ENCODE peak calls at places on chromosome 7, in nine cellular contexts. Q, X, I, V, W, T, Z, Y and K are unnamed samples.

GRCh38 chr7:79452032-79452494 is 1.4 kb downstream of the MAGI2 start:
- DNase-seq in I (peak; percentile 79), X (no peak), W (peak; percentile 75), Y (peak; percentile 93), Q (peak; percentile 55), Z (peak; percentile 90), T (peak; percentile 82), V (peak; percentile 90), K (peak; percentile 80)

GRCh38 chr7:99086532-99086931 is 57.4 kb downstream of the SMURF1 start:
- DNase-seq in Q (no peak), I (no peak), X (no peak), W (no peak), T (no peak), Z (no peak), V (no peak), Y (no peak), K (no peak)

GRCh38 chr7:56115852-56116538 is at the start of gene NUPR2:
- DNase-seq in Q (no peak), X (no peak), Y (no peak), V (no peak), T (no peak), Z (no peak), W (no peak), I (no peak), K (no peak)

GRCh38 chr7:74351836-74352235 is 62.6 kb downstream of the CLIP2 start:
- DNase-seq in Y (no peak), V (no peak), W (no peak), Z (no peak), X (no peak), I (no peak), T (no peak), Q (no peak), K (no peak)

GRCh38 chr7:96952974-96953391 is 52.4 kb upstream of the DLX6 start:
- DNase-seq in V (no peak), I (no peak), Q (no peak), T (no peak), W (peak; percentile 31), X (no peak), Z (no peak), Y (no peak), K (no peak)

GRCh38 chr7:98130959-98131358 is 24.3 kb downstream of the LMTK2 start:
- DNase-seq in X (no peak), W (no peak), I (no peak), Q (no peak), V (no peak), Y (peak; percentile 28), Z (no peak), T (no peak), K (no peak)

GRCh38 chr7:106128846-106129245 is 16.7 kb upstream of the SYPL1 start:
- DNase-seq in Q (no peak), X (no peak), W (no peak), T (no peak), V (no peak), Y (no peak), Z (no peak), I (no peak), K (no peak)

GRCh38 chr7:96120445-96120844 is 201.5 kb downstream of the SLC25A13 start:
- DNase-seq in W (no peak), V (no peak), T (no peak), Q (no peak), X (no peak), Z (no peak), I (no peak), Y (no peak), K (no peak)

GRCh38 chr7:51276967-51277366 is 39.6 kb downstream of the COBL start:
- DNase-seq in Y (no peak), V (no peak), I (no peak), W (no peak), Q (no peak), Z (no peak), X (no peak), T (no peak), K (no peak)

GRCh38 chr7:157409753-157410727 is 73.2 kb downstream of the DNAJB6 start:
- DNase-seq in I (no peak), V (no peak), Z (no peak), Q (no peak), X (no peak), T (no peak), Y (no peak), W (no peak), K (no peak)

GRCh38 chr7:112596260-112596659 is 115.5 kb downstream of the LSMEM1 start:
- DNase-seq in T (no peak), Y (peak; percentile 84), Q (peak; percentile 71), Z (no peak), V (no peak), W (no peak), I (no peak), X (no peak), K (no peak)

GRCh38 chr7:105306160-105306784 is 82.4 kb downstream of the SRPK2 start:
- DNase-seq in Q (no peak), V (no peak), X (no peak), W (no peak), I (no peak), T (no peak), Y (peak; percentile 16), Z (no peak), K (no peak)

GRCh38 chr7:5636446-5636835 is 145.0 kb downstream of the RNF216 start:
- DNase-seq in Q (no peak), V (no peak), W (no peak), Y (no peak), X (no peak), Z (no peak), I (no peak), T (no peak), K (no peak)

GRCh38 chr7:5426226-5426475 is 2.5 kb upstream of the TNRC18 start:
- DNase-seq in Y (no peak), Q (no peak), W (no peak), V (no peak), T (no peak), I (peak; percentile 43), Z (no peak), X (no peak), K (no peak)

GRCh38 chr7:25117226-25118047 is 7.6 kb downstream of the CYCS start:
- DNase-seq in V (no peak), W (no peak), Q (no peak), T (no peak), I (no peak), Z (no peak), X (peak; percentile 66), Y (no peak), K (no peak)

GRCh38 chr7:106891545-106892410 is 26.7 kb downstream of the PIK3CG start:
- DNase-seq in V (no peak), Y (no peak), Z (no peak), Q (no peak), I (no peak), X (no peak), T (no peak), W (no peak), K (no peak)

GRCh38 chr7:148400101-148400500 is 190.5 kb upstream of the C7orf33 start:
- DNase-seq in T (no peak), V (no peak), Q (no peak), I (no peak), W (no peak), X (no peak), Y (no peak), Z (no peak), K (no peak)

GRCh38 chr7:143954163-143954894 is at the start of gene OR2F1:
- DNase-seq in Z (no peak), V (no peak), I (no peak), X (no peak), Q (no peak), W (no peak), Y (no peak), T (no peak), K (no peak)
- TF ChIP-seq CTCF in Z (no peak), V (no peak), I (no peak), X (no peak), Q (no peak), W (no peak), Y (no peak), T (no peak), K (no peak)

DNA sequence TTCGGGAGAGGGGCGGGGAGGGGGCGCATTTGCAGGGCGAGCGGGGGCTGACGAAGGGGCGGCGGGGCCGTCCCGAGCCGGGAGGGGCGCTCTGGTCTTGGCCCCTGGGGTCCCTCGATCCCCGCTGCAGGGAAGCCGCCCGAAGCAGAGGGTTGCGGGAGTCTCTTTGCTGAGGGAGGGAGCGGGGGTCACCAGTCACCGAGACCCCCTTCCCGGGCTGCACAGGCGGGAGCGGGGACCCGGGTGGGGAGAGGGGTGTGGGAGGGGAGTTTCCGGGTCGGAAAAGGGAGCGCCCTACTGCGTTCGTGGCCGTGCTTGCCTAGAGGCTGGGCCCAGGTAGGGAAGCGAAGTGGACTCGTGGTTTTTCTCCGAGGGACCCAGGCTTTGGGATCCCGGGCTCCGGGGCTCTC is 422 bp downstream of the AP1S1 start:
- DNase-seq in T (no peak), I (no peak), W (no peak), X (no peak), Q (no peak), V (no peak), Z (no peak), Y (no peak), K (no peak)
- TF ChIP-seq CTCF in T (no peak), I (no peak), W (no peak), X (peak; percentile 20), Q (no peak), V (no peak), Z (no peak), Y (no peak), K (no peak)

DNA sequence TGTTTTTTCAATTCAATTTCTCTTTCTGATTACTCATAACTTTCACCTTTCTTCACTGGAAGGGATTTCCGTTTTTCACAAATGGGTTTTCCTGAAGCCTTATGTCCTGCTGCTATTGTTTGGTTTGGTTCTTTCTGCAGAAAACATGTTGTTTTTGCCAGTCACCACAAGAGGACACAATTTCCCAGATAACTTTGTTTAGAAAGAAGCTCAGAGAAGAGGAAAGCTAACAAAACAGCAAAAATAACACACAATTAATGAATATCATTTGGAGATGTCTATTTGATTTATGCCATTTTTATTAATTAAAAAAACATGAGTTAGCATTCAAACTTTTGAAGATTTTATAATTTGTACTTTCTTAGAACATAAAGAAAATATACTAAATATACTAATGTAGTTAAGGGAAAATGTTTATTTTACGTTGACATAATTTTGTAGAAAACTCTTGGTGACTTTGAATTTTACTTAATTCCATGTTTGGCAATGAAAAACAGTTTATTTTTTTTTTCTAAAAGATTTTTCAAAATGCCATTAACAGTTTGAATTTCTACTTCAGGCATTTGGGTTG is 4.7 kb upstream of the TWIST1 start:
- DNase-seq in I (no peak), V (no peak), T (peak; percentile 47), Y (peak; percentile 82), Z (no peak), Q (no peak), W (no peak), X (peak; percentile 1), K (no peak)
- TF ChIP-seq CTCF in I (peak; percentile 86), V (no peak), T (peak; percentile 71), Y (peak; percentile 86), Z (peak; percentile 94), Q (peak; percentile 71), W (peak; percentile 79), X (peak; percentile 78), K (no peak)

DNA sequence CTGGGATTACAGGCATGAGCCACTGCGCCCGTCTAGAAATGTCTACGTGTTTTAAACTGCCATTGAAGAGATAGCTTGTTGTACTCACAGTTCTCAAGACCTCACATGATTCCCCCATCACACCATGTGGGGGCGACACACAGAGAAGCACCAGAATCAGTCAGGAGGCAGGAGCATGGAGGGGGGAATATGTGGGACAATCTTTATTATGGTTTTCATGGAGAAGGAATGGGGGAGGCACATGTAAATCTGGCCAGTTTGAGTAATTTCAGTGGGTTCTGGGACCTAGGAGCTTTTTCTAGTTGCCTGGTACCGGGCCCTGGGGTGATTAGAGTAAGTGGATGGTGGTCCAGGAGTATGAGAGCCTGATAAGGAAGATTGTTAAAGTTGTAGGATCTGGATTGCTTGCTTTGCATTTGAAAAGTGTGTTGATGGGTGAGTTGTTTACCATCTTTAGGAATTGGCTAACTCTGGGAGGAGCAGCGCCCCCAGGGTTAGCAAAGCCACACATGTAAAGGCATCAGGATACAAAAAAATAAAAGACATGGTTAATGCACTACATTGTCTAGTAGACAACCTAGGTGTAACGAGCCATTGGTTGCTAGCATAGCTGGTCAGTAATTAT is 85.4 kb upstream of the SLC13A1 start:
- DNase-seq in V (no peak), Y (no peak), I (no peak), Q (no peak), X (no peak), Z (no peak), T (no peak), W (no peak), K (no peak)
- TF ChIP-seq CTCF in V (no peak), Y (no peak), I (no peak), Q (no peak), X (peak; percentile 30), Z (peak; percentile 19), T (no peak), W (no peak), K (no peak)